ENCODE peak calls at places on chromosome 11, in eight cellular contexts. One of them, this sample, is unnamed.

GRCh38 chr11:24575392-24575791 is 78.5 kb downstream of the LUZP2 start:
- DNase-seq in cardiac fibroblast: peak; percentile 69
- DNase-seq in left lung: no peak
- DNase-seq in stimulated activated CD4-positive, alpha-beta T cell treated with anti-CD3 and anti-CD28 coated beads, Interleukin-1b, Interleukin-23, amount 100 ng/mL, for 24 hours: no peak
- DNase-seq in iPS-NIHi11: no peak
- DNase-seq in Right ventricle myocardium inferior: no peak
- DNase-seq in NCI-H460: no peak
- DNase-seq in naive B cell: no peak
- DNase-seq in this sample: peak; percentile 70

GRCh38 chr11:45252134-45252856 is 33.8 kb downstream of the SYT13 start:
- DNase-seq in naive B cell: peak; percentile 19
- DNase-seq in cardiac fibroblast: peak; percentile 67
- DNase-seq in left lung: peak; percentile 75
- DNase-seq in Right ventricle myocardium inferior: peak; percentile 82
- DNase-seq in iPS-NIHi11: peak; percentile 92
- DNase-seq in stimulated activated CD4-positive, alpha-beta T cell treated with anti-CD3 and anti-CD28 coated beads, Interleukin-1b, Interleukin-23, amount 100 ng/mL, for 24 hours: no peak
- DNase-seq in NCI-H460: peak; percentile 40
- DNase-seq in this sample: peak; percentile 52

GRCh38 chr11:63999349-64000025 is 13.2 kb downstream of the OTUB1 start:
- DNase-seq in cardiac fibroblast: peak; percentile 34
- DNase-seq in NCI-H460: no peak
- DNase-seq in stimulated activated CD4-positive, alpha-beta T cell treated with anti-CD3 and anti-CD28 coated beads, Interleukin-1b, Interleukin-23, amount 100 ng/mL, for 24 hours: peak; percentile 41
- DNase-seq in iPS-NIHi11: peak; percentile 92
- DNase-seq in naive B cell: peak; percentile 35
- DNase-seq in left lung: peak; percentile 86
- DNase-seq in Right ventricle myocardium inferior: peak; percentile 80
- DNase-seq in this sample: peak; percentile 28

GRCh38 chr11:119629834-119630624 is 99.0 kb downstream of the NECTIN1 start:
- DNase-seq in iPS-NIHi11: no peak
- DNase-seq in cardiac fibroblast: no peak
- DNase-seq in NCI-H460: no peak
- DNase-seq in Right ventricle myocardium inferior: peak; percentile 54
- DNase-seq in naive B cell: no peak
- DNase-seq in left lung: peak; percentile 67
- DNase-seq in stimulated activated CD4-positive, alpha-beta T cell treated with anti-CD3 and anti-CD28 coated beads, Interleukin-1b, Interleukin-23, amount 100 ng/mL, for 24 hours: no peak
- DNase-seq in this sample: no peak

GRCh38 chr11:115761817-115762216 is 257.6 kb upstream of the CADM1 start:
- DNase-seq in naive B cell: no peak
- DNase-seq in Right ventricle myocardium inferior: no peak
- DNase-seq in cardiac fibroblast: no peak
- DNase-seq in iPS-NIHi11: no peak
- DNase-seq in stimulated activated CD4-positive, alpha-beta T cell treated with anti-CD3 and anti-CD28 coated beads, Interleukin-1b, Interleukin-23, amount 100 ng/mL, for 24 hours: no peak
- DNase-seq in left lung: no peak
- DNase-seq in NCI-H460: no peak
- DNase-seq in this sample: no peak

GRCh38 chr11:134361661-134362060 is 29.9 kb downstream of the GLB1L2 start:
- DNase-seq in naive B cell: no peak
- DNase-seq in left lung: peak; percentile 74
- DNase-seq in iPS-NIHi11: no peak
- DNase-seq in stimulated activated CD4-positive, alpha-beta T cell treated with anti-CD3 and anti-CD28 coated beads, Interleukin-1b, Interleukin-23, amount 100 ng/mL, for 24 hours: no peak
- DNase-seq in Right ventricle myocardium inferior: peak; percentile 57
- DNase-seq in cardiac fibroblast: no peak
- DNase-seq in NCI-H460: no peak
- DNase-seq in this sample: no peak

GRCh38 chr11:93128574-93128973 is 69.2 kb downstream of the SLC36A4 start:
- DNase-seq in iPS-NIHi11: no peak
- DNase-seq in NCI-H460: no peak
- DNase-seq in stimulated activated CD4-positive, alpha-beta T cell treated with anti-CD3 and anti-CD28 coated beads, Interleukin-1b, Interleukin-23, amount 100 ng/mL, for 24 hours: no peak
- DNase-seq in cardiac fibroblast: no peak
- DNase-seq in left lung: no peak
- DNase-seq in Right ventricle myocardium inferior: no peak
- DNase-seq in naive B cell: no peak
- DNase-seq in this sample: no peak

GRCh38 chr11:61554172-61554988 is 26.5 kb downstream of the SYT7 start:
- DNase-seq in cardiac fibroblast: no peak
- DNase-seq in NCI-H460: no peak
- DNase-seq in Right ventricle myocardium inferior: no peak
- DNase-seq in naive B cell: no peak
- DNase-seq in stimulated activated CD4-positive, alpha-beta T cell treated with anti-CD3 and anti-CD28 coated beads, Interleukin-1b, Interleukin-23, amount 100 ng/mL, for 24 hours: no peak
- DNase-seq in left lung: peak; percentile 36
- DNase-seq in iPS-NIHi11: no peak
- DNase-seq in this sample: no peak

GRCh38 chr11:108562746-108563581 is 30.6 kb downstream of the EXPH5 start:
- DNase-seq in left lung: no peak
- DNase-seq in Right ventricle myocardium inferior: no peak
- DNase-seq in iPS-NIHi11: no peak
- DNase-seq in stimulated activated CD4-positive, alpha-beta T cell treated with anti-CD3 and anti-CD28 coated beads, Interleukin-1b, Interleukin-23, amount 100 ng/mL, for 24 hours: no peak
- DNase-seq in NCI-H460: no peak
- DNase-seq in cardiac fibroblast: no peak
- DNase-seq in naive B cell: no peak
- DNase-seq in this sample: no peak

GRCh38 chr11:94543695-94544581 is at the start of gene FUT4:
- DNase-seq in stimulated activated CD4-positive, alpha-beta T cell treated with anti-CD3 and anti-CD28 coated beads, Interleukin-1b, Interleukin-23, amount 100 ng/mL, for 24 hours: peak; percentile 40
- DNase-seq in naive B cell: peak; percentile 67
- DNase-seq in Right ventricle myocardium inferior: peak; percentile 95
- DNase-seq in NCI-H460: peak; percentile 69
- DNase-seq in iPS-NIHi11: peak; percentile 93
- DNase-seq in cardiac fibroblast: peak; percentile 81
- DNase-seq in left lung: peak; percentile 99
- DNase-seq in this sample: peak; percentile 82

GRCh38 chr11:8361206-8361605 is 97.5 kb upstream of the LMO1 start:
- DNase-seq in stimulated activated CD4-positive, alpha-beta T cell treated with anti-CD3 and anti-CD28 coated beads, Interleukin-1b, Interleukin-23, amount 100 ng/mL, for 24 hours: no peak
- DNase-seq in left lung: no peak
- DNase-seq in NCI-H460: no peak
- DNase-seq in iPS-NIHi11: no peak
- DNase-seq in Right ventricle myocardium inferior: no peak
- DNase-seq in naive B cell: no peak
- DNase-seq in cardiac fibroblast: no peak
- DNase-seq in this sample: no peak

GRCh38 chr11:125262825-125263218 is 98.3 kb downstream of the PKNOX2 start:
- DNase-seq in naive B cell: no peak
- DNase-seq in stimulated activated CD4-positive, alpha-beta T cell treated with anti-CD3 and anti-CD28 coated beads, Interleukin-1b, Interleukin-23, amount 100 ng/mL, for 24 hours: no peak
- DNase-seq in NCI-H460: no peak
- DNase-seq in iPS-NIHi11: no peak
- DNase-seq in cardiac fibroblast: peak; percentile 30
- DNase-seq in Right ventricle myocardium inferior: no peak
- DNase-seq in left lung: no peak
- DNase-seq in this sample: no peak

GRCh38 chr11:65418681-65419459 is 3.7 kb upstream of the NEAT1 start:
- DNase-seq in cardiac fibroblast: peak; percentile 98
- DNase-seq in iPS-NIHi11: peak; percentile 83
- DNase-seq in stimulated activated CD4-positive, alpha-beta T cell treated with anti-CD3 and anti-CD28 coated beads, Interleukin-1b, Interleukin-23, amount 100 ng/mL, for 24 hours: peak; percentile 67
- DNase-seq in left lung: peak; percentile 98
- DNase-seq in naive B cell: peak; percentile 94
- DNase-seq in Right ventricle myocardium inferior: peak; percentile 99
- DNase-seq in NCI-H460: peak; percentile 96
- DNase-seq in this sample: peak; percentile 99

GRCh38 chr11:14110629-14111028 is 148.1 kb downstream of the SPON1 start:
- DNase-seq in iPS-NIHi11: no peak
- DNase-seq in naive B cell: no peak
- DNase-seq in Right ventricle myocardium inferior: no peak
- DNase-seq in stimulated activated CD4-positive, alpha-beta T cell treated with anti-CD3 and anti-CD28 coated beads, Interleukin-1b, Interleukin-23, amount 100 ng/mL, for 24 hours: no peak
- DNase-seq in left lung: no peak
- DNase-seq in cardiac fibroblast: no peak
- DNase-seq in NCI-H460: no peak
- DNase-seq in this sample: peak; percentile 57

GRCh38 chr11:117230981-117231636 is 764 bp downstream of the PCSK7 start:
- DNase-seq in Right ventricle myocardium inferior: no peak
- DNase-seq in NCI-H460: no peak
- DNase-seq in naive B cell: no peak
- DNase-seq in left lung: no peak
- DNase-seq in cardiac fibroblast: no peak
- DNase-seq in stimulated activated CD4-positive, alpha-beta T cell treated with anti-CD3 and anti-CD28 coated beads, Interleukin-1b, Interleukin-23, amount 100 ng/mL, for 24 hours: no peak
- DNase-seq in iPS-NIHi11: no peak
- DNase-seq in this sample: no peak

GRCh38 chr11:124872741-124873140 is 7.5 kb downstream of the ROBO3 start:
- DNase-seq in cardiac fibroblast: no peak
- DNase-seq in Right ventricle myocardium inferior: no peak
- DNase-seq in left lung: no peak
- DNase-seq in naive B cell: no peak
- DNase-seq in NCI-H460: no peak
- DNase-seq in stimulated activated CD4-positive, alpha-beta T cell treated with anti-CD3 and anti-CD28 coated beads, Interleukin-1b, Interleukin-23, amount 100 ng/mL, for 24 hours: no peak
- DNase-seq in iPS-NIHi11: peak; percentile 62
- DNase-seq in this sample: no peak

GRCh38 chr11:68990995-68991780 is 10.4 kb upstream of the MRGPRD start:
- DNase-seq in stimulated activated CD4-positive, alpha-beta T cell treated with anti-CD3 and anti-CD28 coated beads, Interleukin-1b, Interleukin-23, amount 100 ng/mL, for 24 hours: no peak
- DNase-seq in iPS-NIHi11: no peak
- DNase-seq in naive B cell: no peak
- DNase-seq in NCI-H460: no peak
- DNase-seq in left lung: no peak
- DNase-seq in Right ventricle myocardium inferior: no peak
- DNase-seq in cardiac fibroblast: no peak
- DNase-seq in this sample: no peak

GRCh38 chr11:93216511-93217121 is 18.8 kb upstream of the SLC36A4 start:
- DNase-seq in left lung: no peak
- DNase-seq in naive B cell: no peak
- DNase-seq in stimulated activated CD4-positive, alpha-beta T cell treated with anti-CD3 and anti-CD28 coated beads, Interleukin-1b, Interleukin-23, amount 100 ng/mL, for 24 hours: no peak
- DNase-seq in Right ventricle myocardium inferior: no peak
- DNase-seq in iPS-NIHi11: no peak
- DNase-seq in NCI-H460: no peak
- DNase-seq in cardiac fibroblast: no peak
- DNase-seq in this sample: no peak

GRCh38 chr11:88193278-88193677 is 18.0 kb upstream of the RAB38 start:
- DNase-seq in cardiac fibroblast: no peak
- DNase-seq in iPS-NIHi11: no peak
- DNase-seq in NCI-H460: no peak
- DNase-seq in naive B cell: no peak
- DNase-seq in left lung: no peak
- DNase-seq in stimulated activated CD4-positive, alpha-beta T cell treated with anti-CD3 and anti-CD28 coated beads, Interleukin-1b, Interleukin-23, amount 100 ng/mL, for 24 hours: no peak
- DNase-seq in Right ventricle myocardium inferior: no peak
- DNase-seq in this sample: no peak

This sample was measured in dermis microvascular lymphatic vessel endothelial cell.